ENCODE peak calls at places on chromosomes 6 and 20, in ten cellular contexts. B, N, D, S, F, Y, I, K, X and W are unnamed samples. For H3K4me1, the result is how much of the 10 kb centered on the place peaks cover.

GRCh38 chr6:37021356-37022129 is 16.1 kb downstream of the FGD2 start:
- DNase-seq in I (no peak), N (peak), S (peak), F (no peak), Y (no peak), K (peak), D (no peak), B (no peak), X (no peak), W (peak)

GRCh38 chr20:17542481-17542880 is 11.3 kb upstream of the BFSP1 start:
- DNase-seq in F (no peak), I (no peak), N (no peak), D (no peak), S (no peak), X (no peak), K (no peak), Y (no peak), B (no peak), W (no peak)

GRCh38 chr6:786946-787763 is 94.2 kb upstream of the EXOC2 start:
- DNase-seq in B (no peak), D (no peak), Y (no peak), I (peak), X (no peak), S (peak), N (no peak), F (peak), K (peak), W (no peak)

GRCh38 chr6:13001951-13002350 is 285.4 kb downstream of the PHACTR1 start:
- DNase-seq in D (no peak), Y (no peak), K (no peak), F (no peak), B (no peak), I (no peak), N (no peak), S (no peak), X (no peak), W (no peak)

GRCh38 chr20:58763076-58763475 is 70.5 kb downstream of the NPEPL1 start:
- DNase-seq in N (no peak), D (no peak), S (no peak), I (no peak), F (no peak), Y (no peak), K (no peak), X (no peak), B (no peak), W (peak)

GRCh38 chr6:148514091-148514850 is 171.6 kb downstream of the SASH1 start:
- DNase-seq in F (no peak), D (no peak), I (no peak), N (no peak), K (no peak), S (no peak), Y (no peak), X (no peak), B (no peak), W (no peak)

GRCh38 chr6:163214259-163214658 is 200.3 kb upstream of the QKI start:
- DNase-seq in S (no peak), X (no peak), I (no peak), K (no peak), F (no peak), D (no peak), Y (no peak), N (no peak), B (no peak), W (no peak)

GRCh38 chr6:85460154-85460950 is 10.5 kb downstream of the NT5E start:
- DNase-seq in D (no peak), Y (no peak), I (no peak), S (no peak), F (no peak), X (no peak), N (no peak), B (no peak), K (no peak), W (no peak)

GRCh38 chr6:77740380-77740779 is 87.5 kb downstream of the MEI4 start:
- DNase-seq in S (peak), D (no peak), B (no peak), F (peak), X (no peak), N (no peak), I (no peak), K (peak), Y (no peak), W (no peak)

GRCh38 chr20:45913105-45913504 is 1.1 kb upstream of the PLTP start:
- DNase-seq in Y (no peak), I (no peak), F (no peak), X (no peak), N (no peak), B (no peak), S (no peak), D (no peak), K (no peak), W (no peak)

GRCh38 chr6:48978016-48978415 is 485.0 kb downstream of the MMUT start:
- DNase-seq in K (no peak), B (no peak), F (no peak), I (no peak), X (no peak), N (no peak), D (no peak), Y (no peak), S (no peak), W (no peak)

GRCh38 chr6:123635567-123635966 is 1.2 kb downstream of the TRDN start:
- DNase-seq in F (no peak), X (no peak), N (no peak), S (no peak), Y (no peak), D (no peak), B (no peak), K (no peak), I (no peak), W (no peak)

GRCh38 chr20:49583669-49584417 is 15.9 kb upstream of the PTGIS start:
- DNase-seq in B (no peak), S (peak), K (peak), I (no peak), D (peak), N (peak), X (no peak), F (no peak), Y (peak), W (no peak)

GRCh38 chr6:52304917-52305316 is 20.4 kb upstream of the MCM3 start:
- DNase-seq in F (no peak), B (no peak), Y (no peak), I (no peak), S (no peak), N (no peak), D (no peak), X (no peak), K (no peak), W (no peak)

GRCh38 chr6:95364016-95364604 is 213.2 kb upstream of the MANEA start:
- DNase-seq in X (no peak), I (no peak), N (no peak), B (no peak), F (peak), D (no peak), S (peak), K (peak), Y (no peak), W (no peak)

GRCh38 chr6:1027795-1028569 is 283.9 kb upstream of the FOXQ1 start:
- DNase-seq in D (no peak), K (no peak), I (no peak), Y (no peak), B (no peak), N (no peak), X (no peak), F (no peak), S (no peak), W (peak)

GRCh38 chr6:54710430-54710829 is 136.1 kb upstream of the FAM83B start:
- DNase-seq in S (no peak), X (no peak), Y (no peak), F (no peak), D (no peak), I (no peak), B (no peak), K (no peak), N (no peak), W (no peak)

GRCh38 chr20:35005463-35005961 is 49.8 kb downstream of the MYH7B start:
- DNase-seq in B (no peak), S (no peak), X (no peak), I (no peak), N (peak), F (no peak), K (no peak), Y (no peak), D (peak), W (no peak)

GRCh38 chr20:46060975-46061374 is 28.8 kb downstream of the NCOA5 start:
- DNase-seq in I (peak), Y (no peak), F (no peak), X (no peak), N (no peak), K (no peak), S (no peak), D (no peak), B (no peak), W (no peak)

GRCh38 chr6:168301648-168302398 is 17.8 kb downstream of the DACT2 start:
- DNase-seq in S (no peak), K (peak), D (no peak), N (peak), I (peak), Y (no peak), B (no peak), X (no peak), F (no peak), W (no peak)

GRCh38 chr6:128491643-128492206 is 28.7 kb downstream of the PTPRK start:
- DNase-seq in N (no peak), I (no peak), B (no peak), Y (no peak), X (no peak), F (no peak), S (no peak), K (no peak), D (no peak), W (no peak)

GRCh38 chr20:43667341-43668132 is 623 bp downstream of the MYBL2 start:
- DNase-seq in I (peak), F (peak), X (no peak), Y (no peak), N (no peak), B (peak), D (no peak), K (no peak), S (peak), W (no peak)

GRCh38 chr6:20575125-20575524 is 40.9 kb downstream of the CDKAL1 start:
- DNase-seq in I (no peak), K (peak), D (no peak), S (peak), Y (no peak), N (no peak), B (no peak), X (no peak), F (peak), W (no peak)

GRCh38 chr6:108915258-108915657 is 67.0 kb downstream of the ARMC2 start:
- DNase-seq in Y (no peak), F (no peak), N (no peak), S (no peak), X (no peak), I (no peak), B (no peak), K (no peak), D (no peak), W (no peak)

GRCh38 chr6:12472601-12473038 is 182.5 kb downstream of the EDN1 start:
- DNase-seq in N (no peak), B (no peak), F (no peak), I (no peak), Y (no peak), D (peak), S (no peak), X (no peak), K (peak), W (peak)

GRCh38 chr6:154528286-154528915 is 17.9 kb upstream of the CNKSR3 start:
- DNase-seq in Y (no peak), I (no peak), B (no peak), S (no peak), K (no peak), N (peak), F (no peak), D (no peak), X (no peak), W (no peak)

GRCh38 chr6:133362813-133363212 is 121.7 kb downstream of the EYA4 start:
- DNase-seq in D (no peak), K (no peak), X (no peak), S (no peak), Y (no peak), N (no peak), I (no peak), F (no peak), B (no peak), W (no peak)

GRCh38 chr20:19658137-19658536 is 99.9 kb upstream of the RIN2 start:
- DNase-seq in Y (peak), I (no peak), B (no peak), N (peak), F (no peak), D (no peak), S (peak), X (peak), K (no peak), W (no peak)

GRCh38 chr6:3011158-3011557 is 11.5 kb downstream of the NQO2 start:
- DNase-seq in B (no peak), K (no peak), X (no peak), S (no peak), Y (no peak), I (no peak), F (no peak), D (no peak), N (no peak), W (no peak)

GRCh38 chr20:25071722-25072121 is 10.2 kb downstream of the VSX1 start:
- DNase-seq in X (no peak), D (no peak), I (peak), Y (peak), F (no peak), B (no peak), K (peak), S (no peak), N (no peak), W (no peak)

GRCh38 chr6:10416863-10417641 is 2.2 kb upstream of the TFAP2A start:
- DNase-seq in F (no peak), K (no peak), S (no peak), Y (no peak), N (no peak), I (peak), X (no peak), B (peak), D (no peak), W (no peak)

GRCh38 chr6:166624275-166624674 is 2.8 kb downstream of the RPS6KA2 start:
- DNase-seq in S (no peak), I (no peak), D (peak), X (no peak), Y (no peak), F (no peak), B (no peak), N (no peak), K (no peak), W (no peak)

GRCh38 chr6:51613558-51613957 is 473.9 kb downstream of the PKHD1 start:
- DNase-seq in D (no peak), N (no peak), Y (no peak), S (no peak), X (no peak), K (no peak), I (no peak), F (no peak), B (no peak), W (no peak)

GRCh38 chr6:3749991-3750323 is 1.6 kb downstream of the PXDC1 start:
- DNase-seq in S (peak), B (no peak), F (no peak), N (peak), Y (peak), X (no peak), K (peak), D (peak), I (no peak), W (peak)

GRCh38 chr20:51136326-51136725 is 113.4 kb upstream of the KCNG1 start:
- DNase-seq in Y (no peak), S (no peak), F (no peak), D (no peak), N (peak), X (no peak), B (no peak), I (no peak), K (no peak), W (no peak)

GRCh38 chr6:90982581-90982980 is 395.7 kb upstream of the MAP3K7 start:
- DNase-seq in K (no peak), I (no peak), X (no peak), F (no peak), Y (no peak), S (no peak), B (peak), N (no peak), D (no peak), W (no peak)

GRCh38 chr20:36549942-36550796 is 8.8 kb downstream of the MYL9 start:
- DNase-seq in D (peak), Y (no peak), B (no peak), K (no peak), F (no peak), S (no peak), X (no peak), N (no peak), I (no peak), W (no peak)
- TF ChIP-seq POLR2AphosphoS5 in D (peak), Y (no peak), B (no peak), K (no peak), F (no peak), S (no peak), X (no peak), N (no peak), I (no peak), W (no peak)

DNA sequence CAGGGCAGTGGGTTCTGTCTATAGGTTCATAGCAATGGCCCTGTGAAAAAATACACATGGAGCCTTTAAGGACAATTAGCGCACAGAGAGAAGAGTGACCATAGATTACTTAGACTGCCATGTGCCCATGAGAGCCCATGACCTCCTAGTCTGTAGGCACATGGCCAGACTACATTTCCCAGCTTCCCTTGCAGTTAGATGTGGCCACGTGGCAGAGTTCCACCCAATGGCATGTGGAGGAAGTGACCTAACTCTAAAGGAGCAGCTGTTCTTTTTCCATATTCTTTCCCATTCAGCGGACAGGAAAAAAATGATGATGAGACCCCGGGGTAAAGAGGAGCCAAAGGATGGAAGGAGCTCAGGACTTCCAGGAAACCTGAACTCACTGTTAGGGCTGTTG is 116.7 kb downstream of the CBLN4 start:
- DNase-seq in D (no peak), N (no peak), Y (no peak), B (no peak), F (peak), K (no peak), S (no peak), X (no peak), I (no peak), W (no peak)
- TF ChIP-seq EP300 in D (no peak), N (no peak), Y (no peak), B (no peak), F (no peak), K (no peak), S (no peak), X (no peak), I (no peak), W (no peak)

GRCh38 chr6:14422917-14423316 is 305.3 kb downstream of the CD83 start:
- DNase-seq in D (no peak), B (no peak), Y (no peak), X (no peak), I (no peak), S (no peak), F (no peak), K (no peak), N (no peak), W (no peak)

GRCh38 chr6:14415452-14415851 is 297.9 kb downstream of the CD83 start:
- DNase-seq in F (no peak), D (no peak), B (no peak), X (no peak), I (no peak), S (no peak), N (no peak), Y (no peak), K (no peak), W (no peak)

GRCh38 chr6:14423330-14423729 is 305.8 kb downstream of the CD83 start:
- DNase-seq in F (no peak), S (no peak), Y (no peak), K (no peak), I (no peak), D (no peak), N (no peak), B (no peak), X (no peak), W (no peak)

GRCh38 chr6:14412026-14412425 is 294.5 kb downstream of the CD83 start:
- DNase-seq in F (no peak), K (no peak), I (no peak), D (no peak), X (no peak), B (no peak), S (no peak), Y (no peak), N (no peak), W (no peak)

GRCh38 chr6:14417377-14417776 is 299.8 kb downstream of the CD83 start:
- DNase-seq in D (no peak), X (no peak), K (no peak), Y (no peak), B (no peak), F (no peak), S (no peak), N (peak), I (no peak), W (no peak)
- H3K4me1 ChIP-seq in D (under half), X (under half), K (under half), Y (under half), B (under half), F (under half), S (under half), N (under half), I (under half), W (under half)

DNA sequence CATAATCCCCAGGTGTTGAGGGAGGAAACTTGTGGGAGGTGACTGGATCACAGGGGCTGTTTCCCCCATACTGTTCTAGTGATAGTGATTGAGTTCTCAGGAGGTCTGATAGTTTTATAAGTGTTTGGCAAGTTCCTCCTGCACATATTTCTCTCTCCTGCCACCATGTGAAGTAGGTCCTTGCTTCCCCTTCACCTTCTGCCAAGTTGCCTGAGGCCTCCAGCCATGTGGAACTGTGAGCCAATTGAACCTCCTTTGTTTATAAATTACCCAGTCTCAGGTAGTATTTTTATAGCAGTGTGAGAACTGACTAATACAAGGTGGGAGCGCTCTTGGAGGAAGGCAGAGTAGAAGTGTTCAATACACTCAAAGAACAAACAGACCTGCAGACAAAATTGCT is 77.9 kb downstream of the ASCC3 start:
- DNase-seq in D (no peak), B (no peak), X (no peak), N (no peak), I (no peak), F (no peak), Y (no peak), S (no peak), K (no peak), W (no peak)
- TF ChIP-seq POLR2AphosphoS5 in D (no peak), B (no peak), X (no peak), N (no peak), I (no peak), F (no peak), Y (no peak), S (no peak), K (no peak), W (no peak)

GRCh38 chr6:68777956-68778355 is 142.9 kb downstream of the ADGRB3 start:
- DNase-seq in X (no peak), I (no peak), F (peak), Y (no peak), D (no peak), B (no peak), S (peak), K (no peak), N (no peak), W (no peak)

GRCh38 chr6:68774843-68775242 is 139.8 kb downstream of the ADGRB3 start:
- DNase-seq in F (no peak), K (no peak), D (no peak), B (no peak), I (no peak), S (peak), Y (no peak), N (no peak), X (no peak), W (no peak)

GRCh38 chr6:68776382-68776781 is 141.3 kb downstream of the ADGRB3 start:
- DNase-seq in N (no peak), D (no peak), S (no peak), Y (no peak), I (no peak), B (no peak), X (no peak), F (no peak), K (no peak), W (no peak)

GRCh38 chr6:68779366-68779765 is 144.3 kb downstream of the ADGRB3 start:
- DNase-seq in D (no peak), F (no peak), N (no peak), X (no peak), S (no peak), I (no peak), B (no peak), K (no peak), Y (no peak), W (no peak)

DNA sequence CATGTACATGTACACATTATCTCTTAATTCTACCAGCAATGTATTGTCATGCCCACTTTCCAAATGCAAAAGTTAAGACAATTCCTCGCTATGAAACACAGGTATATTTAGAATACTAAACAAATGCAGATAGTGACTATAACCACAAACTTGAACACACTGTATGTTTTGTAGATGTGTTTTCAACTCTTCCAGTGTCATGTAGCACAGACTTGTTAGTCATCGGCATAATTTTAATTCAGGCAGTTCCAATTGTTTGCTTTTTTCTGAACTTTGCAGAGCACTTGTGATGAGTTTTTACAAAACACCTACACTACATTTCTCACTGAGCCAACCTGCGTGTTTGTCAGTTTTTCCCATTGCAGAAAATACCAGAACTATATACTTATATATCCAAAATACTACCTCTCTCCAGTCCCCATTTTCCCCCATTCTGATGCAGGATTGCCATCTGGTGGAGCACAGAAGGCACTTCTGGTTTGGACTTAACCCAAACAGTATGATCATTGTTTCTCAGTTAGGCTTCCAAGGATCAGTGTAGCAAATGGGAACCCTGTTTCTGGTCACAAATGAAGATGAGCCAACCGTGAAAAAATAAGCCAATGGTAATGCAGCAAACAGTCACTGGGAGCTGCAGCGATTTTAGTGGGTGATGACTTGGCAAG is 143.4 kb downstream of the ADGRB3 start:
- DNase-seq in F (peak), X (no peak), S (peak), D (no peak), I (peak), N (no peak), Y (no peak), B (no peak), K (peak), W (no peak)
- TF ChIP-seq EP300 in F (no peak), X (no peak), S (no peak), D (no peak), I (no peak), N (no peak), Y (no peak), B (no peak), K (no peak), W (no peak)